ENCODE peak calls at places on chromosomes 6 and 20, in seven cellular contexts. B, M, F, G, C, I and A are unnamed samples.

GRCh38 chr6:107611060-107611824 is 121.3 kb downstream of the SOBP start:
- DNase-seq in B (no peak), M (no peak), F (no peak), G (no peak), C (no peak), I (no peak), A (no peak)

GRCh38 chr6:85490516-85491248 is 40.8 kb downstream of the NT5E start:
- DNase-seq in B (no peak), M (no peak), F (peak; percentile 37), G (peak; percentile 48), C (peak; percentile 60), I (no peak), A (no peak)

GRCh38 chr20:17558154-17558940 is 11.5 kb upstream of the DSTN start:
- DNase-seq in B (no peak), M (no peak), F (peak; percentile 86), G (peak; percentile 87), C (peak; percentile 89), I (no peak), A (no peak)

GRCh38 chr6:99119109-99120031 is 171.6 kb upstream of the FBXL4 start:
- DNase-seq in B (peak; percentile 40), M (no peak), F (peak; percentile 26), G (peak; percentile 53), C (peak; percentile 65), I (peak; percentile 39), A (peak; percentile 39)

GRCh38 chr6:6251555-6252280 is 68.7 kb downstream of the F13A1 start:
- DNase-seq in B (no peak), M (no peak), F (no peak), G (no peak), C (no peak), I (no peak), A (no peak)

GRCh38 chr6:170050591-170051041 is 240.3 kb downstream of the DLL1 start:
- DNase-seq in B (no peak), M (peak; percentile 36), F (no peak), G (no peak), C (no peak), I (no peak), A (no peak)

GRCh38 chr6:144493035-144493910 is 208.1 kb downstream of the UTRN start:
- DNase-seq in B (peak; percentile 15), M (no peak), F (no peak), G (peak; percentile 29), C (peak; percentile 84), I (no peak), A (no peak)

GRCh38 chr20:50731930-50732690 is 730 bp downstream of the PARD6B start:
- DNase-seq in B (no peak), M (no peak), F (peak; percentile 56), G (no peak), C (no peak), I (no peak), A (no peak)

GRCh38 chr6:157982580-157983438 is 1.1 kb downstream of the SYNJ2 start:
- DNase-seq in B (no peak), M (no peak), F (no peak), G (peak; percentile 49), C (peak; percentile 20), I (no peak), A (no peak)

GRCh38 chr6:56279346-56280080 is 32.1 kb upstream of the COL21A1 start:
- DNase-seq in B (peak; percentile 76), M (no peak), F (no peak), G (peak; percentile 21), C (no peak), I (no peak), A (no peak)

GRCh38 chr6:10194816-10195639 is 219.8 kb downstream of the TFAP2A start:
- DNase-seq in B (no peak), M (no peak), F (peak; percentile 41), G (no peak), C (peak; percentile 47), I (no peak), A (no peak)

GRCh38 chr6:36743032-36743431 is 45.4 kb downstream of the RAB44 start:
- DNase-seq in B (no peak), M (no peak), F (no peak), G (no peak), C (no peak), I (no peak), A (no peak)

GRCh38 chr20:59163641-59164530 is at the start of gene ZNF831:
- DNase-seq in B (no peak), M (no peak), F (no peak), G (no peak), C (no peak), I (no peak), A (no peak)

GRCh38 chr6:30752164-30752927 is 8.0 kb upstream of the IER3 start:
- DNase-seq in B (peak; percentile 97), M (peak; percentile 87), F (peak; percentile 93), G (peak; percentile 100), C (peak; percentile 100), I (no peak), A (no peak)

GRCh38 chr20:24497851-24498250 is 28.4 kb downstream of the SYNDIG1 start:
- DNase-seq in B (peak; percentile 83), M (no peak), F (no peak), G (peak; percentile 12), C (no peak), I (no peak), A (no peak)

GRCh38 chr6:127956260-127956888 is 55.5 kb upstream of the THEMIS start:
- DNase-seq in B (no peak), M (no peak), F (no peak), G (peak; percentile 37), C (peak; percentile 35), I (no peak), A (no peak)
- TF ChIP-seq CTCF in B (peak; percentile 14), M (no peak), F (no peak), G (peak; percentile 7), C (peak; percentile 9), I (no peak), A (no peak)

DNA sequence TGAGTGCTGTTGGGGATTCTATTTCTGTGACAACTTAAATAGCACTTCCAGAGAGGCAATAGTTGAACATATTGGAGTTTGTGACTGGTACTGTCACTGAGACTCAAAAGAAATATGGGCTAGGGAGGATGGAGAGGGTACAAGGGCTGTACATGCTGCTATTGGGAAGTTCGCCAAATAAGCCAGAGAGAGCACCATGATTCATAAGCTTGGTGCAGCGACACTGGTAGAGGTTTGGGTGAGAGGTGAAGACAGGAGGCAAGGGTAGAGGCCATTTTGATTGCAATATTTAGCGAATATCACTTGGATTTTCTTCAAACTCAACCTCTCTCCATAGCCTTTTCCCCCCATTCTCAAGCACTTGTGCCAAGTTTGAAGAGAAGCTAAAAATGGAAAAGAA is 214.3 kb downstream of the OGFRL1 start:
- DNase-seq in B (no peak), M (no peak), F (no peak), G (no peak), C (peak; percentile 17), I (no peak), A (no peak)
- TF ChIP-seq CTCF in B (no peak), M (no peak), F (no peak), G (no peak), C (no peak), I (no peak), A (no peak)

GRCh38 chr20:4326194-4327065 is 311.1 kb upstream of the RNF24 start:
- DNase-seq in B (no peak), M (no peak), F (peak; percentile 59), G (no peak), C (no peak), I (no peak), A (no peak)

GRCh38 chr20:4329232-4329631 is 313.9 kb upstream of the RNF24 start:
- DNase-seq in B (no peak), M (no peak), F (no peak), G (no peak), C (no peak), I (no peak), A (no peak)

GRCh38 chr20:4327956-4328355 is 312.6 kb upstream of the RNF24 start:
- DNase-seq in B (no peak), M (no peak), F (no peak), G (no peak), C (no peak), I (no peak), A (no peak)

GRCh38 chr20:4325548-4326187 is 310.3 kb upstream of the RNF24 start:
- DNase-seq in B (no peak), M (no peak), F (no peak), G (no peak), C (no peak), I (no peak), A (no peak)

GRCh38 chr20:4328541-4328940 is 313.2 kb upstream of the RNF24 start:
- DNase-seq in B (no peak), M (no peak), F (no peak), G (no peak), C (no peak), I (no peak), A (no peak)
- TF ChIP-seq CTCF in B (no peak), M (no peak), F (no peak), G (no peak), C (no peak), I (no peak), A (no peak)

GRCh38 chr20:56689318-56689717 is 60.2 kb downstream of the TFAP2C start:
- DNase-seq in B (peak; percentile 16), M (no peak), F (peak; percentile 88), G (peak; percentile 65), C (peak; percentile 96), I (peak; percentile 13), A (no peak)

GRCh38 chr20:56688106-56688505 is 59.0 kb downstream of the TFAP2C start:
- DNase-seq in B (no peak), M (no peak), F (no peak), G (no peak), C (no peak), I (no peak), A (no peak)

GRCh38 chr20:56689852-56690485 is 60.9 kb downstream of the TFAP2C start:
- DNase-seq in B (no peak), M (no peak), F (no peak), G (peak; percentile 44), C (peak; percentile 79), I (no peak), A (no peak)

GRCh38 chr20:56691325-56691990 is 62.4 kb downstream of the TFAP2C start:
- DNase-seq in B (no peak), M (no peak), F (no peak), G (no peak), C (peak; percentile 27), I (no peak), A (no peak)

GRCh38 chr20:56690531-56691175 is 61.5 kb downstream of the TFAP2C start:
- DNase-seq in B (no peak), M (no peak), F (peak; percentile 31), G (no peak), C (peak; percentile 36), I (no peak), A (no peak)
- TF ChIP-seq CTCF in B (no peak), M (no peak), F (no peak), G (no peak), C (no peak), I (no peak), A (no peak)

DNA sequence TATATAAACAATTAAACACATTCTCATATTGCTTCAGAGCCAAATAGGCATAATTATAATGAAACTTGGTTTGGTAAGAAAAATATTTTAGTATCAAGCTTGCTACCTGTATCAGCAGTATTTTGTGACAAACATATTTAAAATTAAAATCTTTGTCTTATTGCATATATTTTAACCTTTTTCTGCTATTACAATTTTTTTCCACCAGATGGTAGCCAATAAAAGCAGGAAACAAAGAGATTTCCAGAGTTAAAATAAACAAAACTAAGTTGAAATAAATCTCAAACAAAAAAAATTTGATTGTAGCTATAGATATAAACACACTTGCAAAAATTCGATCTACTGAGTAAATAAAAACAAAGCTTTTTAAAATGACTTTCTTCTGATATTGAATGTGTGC is 491.3 kb upstream of the GJE1 start:
- DNase-seq in B (no peak), M (no peak), F (no peak), G (no peak), C (no peak), I (no peak), A (no peak)
- TF ChIP-seq CTCF in B (no peak), M (no peak), F (no peak), G (no peak), C (no peak), I (no peak), A (no peak)

GRCh38 chr6:4563877-4564276 is 212.3 kb upstream of the CDYL start:
- DNase-seq in B (no peak), M (no peak), F (no peak), G (no peak), C (no peak), I (no peak), A (no peak)
- TF ChIP-seq CTCF in B (no peak), M (no peak), F (no peak), G (no peak), C (no peak), I (no peak), A (no peak)